ENCODE peak calls at places on chromosomes 4 and X, in five cellular contexts. W is OCI-LY7, X is lower lobe of right lung, H is heart right ventricle, G is upper lobe of left lung. J is an unnamed sample.
A peak's percentile ranks its signal among the peaks of the same experiment; 100 is the strongest.

GRCh38 chr4:70938087-70938486 is 35.9 kb downstream of the MOB1B start:
- DNase-seq in W (no peak), X (no peak), H (no peak), G (no peak), J (no peak)

GRCh38 chr4:56345461-56345860 is 41.8 kb downstream of the AASDH start:
- DNase-seq in W (no peak), X (no peak), H (no peak), G (no peak), J (no peak)

GRCh38 chr4:55121246-55121645 is 4.1 kb downstream of the KDR start:
- DNase-seq in W (no peak), X (no peak), H (no peak), G (no peak), J (no peak)

GRCh38 chr4:89134775-89135319 is 23.5 kb downstream of the TIGD2 start:
- DNase-seq in W (no peak), X (no peak), H (peak; percentile 45), G (no peak), J (no peak)

GRCh38 chr4:113106076-113106475 is 56.6 kb downstream of the ANK2 start:
- DNase-seq in W (no peak), X (no peak), H (no peak), G (no peak), J (no peak)

GRCh38 chr4:158162637-158163036 is 10.2 kb downstream of the GASK1B start:
- DNase-seq in W (no peak), X (no peak), H (no peak), G (no peak), J (no peak)

GRCh38 chr4:136731025-136731424 is 801.3 kb downstream of the PCDH18 start:
- DNase-seq in W (no peak), X (no peak), H (no peak), G (no peak), J (no peak)

GRCh38 chrX:68992998-68993397 is 164.2 kb downstream of the EFNB1 start:
- DNase-seq in W (no peak), X (no peak), H (no peak), G (no peak), J (no peak)

GRCh38 chrX:150546711-150547153 is 21.7 kb upstream of the MTM1 start:
- DNase-seq in W (no peak), X (no peak), H (no peak), G (no peak), J (no peak)

GRCh38 chr4:40275065-40275464 is 60.1 kb upstream of the CHRNA9 start:
- DNase-seq in W (no peak), X (no peak), H (no peak), G (no peak), J (no peak)

GRCh38 chr4:118682928-118683327 is 2.3 kb upstream of the METTL14 start:
- DNase-seq in W (peak; percentile 39), X (no peak), H (no peak), G (no peak), J (no peak)

GRCh38 chr4:22246816-22247215 is 269.1 kb downstream of the ADGRA3 start:
- DNase-seq in W (no peak), X (no peak), H (no peak), G (no peak), J (no peak)

GRCh38 chrX:25131055-25131454 is 115.3 kb upstream of the ARX start:
- DNase-seq in W (no peak), X (no peak), H (no peak), G (no peak), J (no peak)

GRCh38 chr4:124066579-124066978 is 646.0 kb downstream of the ANKRD50 start:
- DNase-seq in W (no peak), X (no peak), H (no peak), G (no peak), J (no peak)

GRCh38 chr4:46844325-46844917 is 64.6 kb downstream of the COX7B2 start:
- DNase-seq in W (peak; percentile 62), X (no peak), H (peak; percentile 42), G (peak; percentile 22), J (no peak)

GRCh38 chr4:48360285-48360965 is 19.1 kb downstream of the SLAIN2 start:
- DNase-seq in W (no peak), X (no peak), H (no peak), G (no peak), J (no peak)

GRCh38 chr4:25030283-25031076 is at the start of gene LGI2:
- DNase-seq in W (no peak), X (peak; percentile 55), H (peak; percentile 44), G (peak; percentile 37), J (no peak)

GRCh38 chrX:12403474-12404082 is 265.3 kb downstream of the FRMPD4 start:
- DNase-seq in W (no peak), X (no peak), H (no peak), G (no peak), J (no peak)

GRCh38 chr4:133320576-133321170 is 171.6 kb downstream of the PCDH10 start:
- DNase-seq in W (peak; percentile 21), X (no peak), H (no peak), G (no peak), J (no peak)

GRCh38 chr4:118076958-118077766 is 42.9 kb downstream of the NDST3 start:
- DNase-seq in W (peak; percentile 41), X (no peak), H (no peak), G (no peak), J (no peak)

GRCh38 chr4:160175064-160175643 is 1072.3 kb downstream of the RAPGEF2 start:
- DNase-seq in W (no peak), X (no peak), H (no peak), G (no peak), J (no peak)

GRCh38 chr4:113639311-113639710 is 122.2 kb downstream of the CAMK2D start:
- DNase-seq in W (peak; percentile 43), X (no peak), H (no peak), G (no peak), J (no peak)

GRCh38 chrX:7170903-7171302 is 22.9 kb upstream of the PUDP start:
- DNase-seq in W (peak; percentile 9), X (no peak), H (no peak), G (peak; percentile 24), J (no peak)

GRCh38 chrX:136126371-136126770 is 21.0 kb upstream of the FHL1 start:
- DNase-seq in W (no peak), X (no peak), H (no peak), G (no peak), J (no peak)

GRCh38 chr4:93152461-93152860 is 676.1 kb upstream of the ATOH1 start:
- DNase-seq in W (no peak), X (no peak), H (no peak), G (no peak), J (no peak)

GRCh38 chr4:150510176-150510875 is 71.6 kb upstream of the MAB21L2 start:
- DNase-seq in W (no peak), X (no peak), H (no peak), G (no peak), J (no peak)

GRCh38 chr4:143021384-143021783 is 163.3 kb upstream of the USP38 start:
- DNase-seq in W (no peak), X (no peak), H (no peak), G (no peak), J (no peak)

GRCh38 chrX:317424-318067 is 1.1 kb downstream of the GTPBP6 start:
- DNase-seq in W (no peak), X (no peak), H (no peak), G (no peak), J (no peak)

GRCh38 chr4:113665036-113665435 is 96.5 kb downstream of the CAMK2D start:
- DNase-seq in W (no peak), X (no peak), H (no peak), G (no peak), J (no peak)

GRCh38 chr4:123671633-123672404 is 275.2 kb downstream of the SPRY1 start:
- DNase-seq in W (no peak), X (no peak), H (no peak), G (no peak), J (no peak)

GRCh38 chr4:146260521-146260920 is 46.2 kb downstream of the REELD1 start:
- DNase-seq in W (no peak), X (no peak), H (no peak), G (no peak), J (no peak)

GRCh38 chrX:107713205-107714195 is 62.1 kb downstream of the TSC22D3 start:
- DNase-seq in W (no peak), X (no peak), H (no peak), G (no peak), J (peak; percentile 71)
- H3K27ac ChIP-seq in W (no peak overlapping the region), X (peak overlapping the region; percentile 99), H (peak overlapping the region; percentile 92), G (peak overlapping the region; percentile 98), J (peak overlapping the region; percentile 91)

GRCh38 chr4:1841886-1842210 is 14.1 kb downstream of the LETM1 start:
- DNase-seq in W (no peak), X (no peak), H (no peak), G (no peak), J (no peak)
- H3K27ac ChIP-seq in W (no peak overlapping the region), X (no peak overlapping the region), H (no peak overlapping the region), G (no peak overlapping the region), J (no peak overlapping the region)

DNA sequence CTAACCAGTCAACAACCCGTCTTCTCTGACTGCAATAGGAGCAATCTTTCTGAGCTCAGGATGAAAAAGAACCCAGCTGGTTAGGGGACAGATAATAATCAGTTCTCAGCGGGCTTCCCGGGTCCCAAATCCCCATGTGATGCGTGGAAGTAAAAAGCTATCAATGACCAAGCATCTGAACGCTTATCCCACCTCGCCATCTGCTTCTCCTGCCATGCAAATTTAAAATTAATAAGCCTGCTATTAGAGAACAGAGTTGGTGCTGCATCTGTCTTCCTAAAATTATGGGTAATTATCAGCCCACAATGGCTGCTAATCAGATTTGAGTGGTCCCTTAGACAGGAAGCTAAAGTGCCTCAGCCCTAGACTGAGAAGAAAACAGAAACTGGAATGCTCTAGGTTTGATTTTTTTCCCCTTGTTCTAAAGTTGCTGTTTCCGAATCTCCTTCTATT is 37.5 kb downstream of the AFAP1 start:
- DNase-seq in W (no peak), X (no peak), H (no peak), G (no peak), J (no peak)
- H3K27ac ChIP-seq in W (no peak overlapping the region), X (no peak overlapping the region), H (no peak overlapping the region), G (no peak overlapping the region), J (no peak overlapping the region)

GRCh38 chr4:83771113-83771705 is 235.3 kb downstream of the GPAT3 start:
- DNase-seq in W (peak; percentile 14), X (peak; percentile 43), H (peak; percentile 10), G (peak; percentile 25), J (no peak)
- H3K27ac ChIP-seq in W (no peak overlapping the region), X (no peak overlapping the region), H (no peak overlapping the region), G (no peak overlapping the region), J (no peak overlapping the region)

DNA sequence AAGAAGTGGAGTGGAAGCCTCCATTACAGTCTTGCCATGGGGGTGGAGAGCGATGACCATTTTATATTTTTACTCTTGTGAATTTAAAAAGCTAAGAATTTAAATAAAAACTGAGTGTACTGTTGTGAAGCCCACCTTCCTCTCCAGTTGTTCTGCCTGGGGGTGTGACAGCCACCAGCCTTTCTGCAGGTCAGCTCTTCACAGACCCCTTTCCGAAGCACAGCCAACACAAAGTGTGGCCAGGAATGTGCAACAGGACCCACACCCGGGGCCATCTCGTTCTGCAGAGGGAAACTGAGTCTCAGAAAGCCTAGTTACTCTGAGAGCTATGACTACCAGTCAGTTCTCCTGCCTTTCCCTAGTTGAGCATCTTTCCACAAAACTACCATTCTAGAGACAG is 1.4 kb downstream of the GRPEL1 start:
- DNase-seq in W (no peak), X (no peak), H (no peak), G (no peak), J (no peak)
- H3K27ac ChIP-seq in W (no peak overlapping the region), X (no peak overlapping the region), H (no peak overlapping the region), G (peak overlapping the region; percentile 92), J (peak overlapping the region; percentile 94)